ENCODE peak calls at places on chromosome 10, in four cellular contexts. F is K562, J is SK-N-SH, D is GM12878. I is an unnamed sample.

GRCh38 chr10:17177014-17177413 is 24.5 kb downstream of the TRDMT1 start:
- DNase-seq in F (no peak), J (no peak), D (no peak), I (no peak)

GRCh38 chr10:18793951-18794350 is 134.7 kb downstream of the ARL5B start:
- DNase-seq in F (no peak), J (peak), D (no peak), I (peak)

GRCh38 chr10:131196176-131196885 is 115.2 kb downstream of the TCERG1L start:
- DNase-seq in F (no peak), J (no peak), D (no peak), I (no peak)

GRCh38 chr10:5446390-5446926 is 34.1 kb downstream of the NET1 start:
- DNase-seq in F (peak), J (no peak), D (no peak), I (peak)

GRCh38 chr10:29078919-29079318 is 210.0 kb upstream of the LYZL1 start:
- DNase-seq in F (no peak), J (peak), D (no peak), I (no peak)

GRCh38 chr10:24202181-24202570 is 6.8 kb upstream of the KIAA1217 start:
- DNase-seq in F (no peak), J (no peak), D (no peak), I (peak)

GRCh38 chr10:14698487-14699170 is 76.1 kb downstream of the FAM107B start:
- DNase-seq in F (no peak), J (no peak), D (no peak), I (no peak)

GRCh38 chr10:30818010-30818660 is 188.6 kb upstream of the LYZL2 start:
- DNase-seq in F (peak), J (peak), D (no peak), I (no peak)

GRCh38 chr10:133117688-133118071 is 30.0 kb downstream of the ADGRA1 start:
- DNase-seq in F (no peak), J (no peak), D (no peak), I (no peak)

GRCh38 chr10:16967866-16968721 is 150.9 kb upstream of the RSU1 start:
- DNase-seq in F (no peak), J (no peak), D (no peak), I (peak)

GRCh38 chr10:117175215-117175900 is 21.9 kb upstream of the KCNK18 start:
- DNase-seq in F (no peak), J (peak), D (no peak), I (no peak)

GRCh38 chr10:131269776-131270460 is 41.6 kb downstream of the TCERG1L start:
- DNase-seq in F (no peak), J (peak), D (no peak), I (no peak)

GRCh38 chr10:22685926-22686325 is 28.5 kb downstream of the PIP4K2A start:
- DNase-seq in F (no peak), J (no peak), D (no peak), I (no peak)

GRCh38 chr10:121926669-121927360 is 1.0 kb downstream of the ATE1 start:
- DNase-seq in F (peak), J (no peak), D (no peak), I (no peak)

GRCh38 chr10:97689637-97690036 is 2.6 kb upstream of the AVPI1 start:
- DNase-seq in F (peak), J (no peak), D (no peak), I (no peak)

GRCh38 chr10:1465421-1465902 is 271.9 kb downstream of the ADARB2 start:
- DNase-seq in F (no peak), J (no peak), D (peak), I (no peak)

GRCh38 chr10:86359933-86360332 is 6.7 kb downstream of the GRID1 start:
- DNase-seq in F (no peak), J (no peak), D (no peak), I (no peak)

GRCh38 chr10:116545756-116546155 is at the start of gene PNLIP:
- DNase-seq in F (no peak), J (no peak), D (no peak), I (no peak)

GRCh38 chr10:75904499-75905283 is 473.3 kb downstream of the LRMDA start:
- DNase-seq in F (no peak), J (peak), D (no peak), I (no peak)

GRCh38 chr10:9140373-9140772 is 1085.9 kb downstream of the GATA3 start:
- DNase-seq in F (no peak), J (no peak), D (no peak), I (no peak)

GRCh38 chr10:70435241-70436085 is 6.0 kb downstream of the NODAL start:
- DNase-seq in F (no peak), J (no peak), D (no peak), I (no peak)

GRCh38 chr10:63573068-63573697 is 52.0 kb downstream of the REEP3 start:
- DNase-seq in F (no peak), J (peak), D (no peak), I (no peak)

GRCh38 chr10:97590082-97590747 is 694 bp downstream of the C10orf62 start:
- DNase-seq in F (no peak), J (peak), D (no peak), I (no peak)

GRCh38 chr10:104472505-104472904 is 118.9 kb downstream of the CFAP58 start:
- DNase-seq in F (no peak), J (no peak), D (no peak), I (no peak)

GRCh38 chr10:72794260-72794659 is 99.3 kb upstream of the OIT3 start:
- DNase-seq in F (peak), J (no peak), D (no peak), I (no peak)

GRCh38 chr10:23442936-23443335 is 4.1 kb downstream of the OTUD1 start:
- DNase-seq in F (no peak), J (no peak), D (no peak), I (no peak)

GRCh38 chr10:14603539-14604102 is 171.1 kb downstream of the FAM107B start:
- DNase-seq in F (no peak), J (peak), D (no peak), I (no peak)

GRCh38 chr10:74932648-74933047 is 106.2 kb downstream of the KAT6B start:
- DNase-seq in F (no peak), J (no peak), D (no peak), I (no peak)

GRCh38 chr10:73889014-73889413 is 14.7 kb upstream of the CAMK2G start:
- DNase-seq in F (no peak), J (no peak), D (no peak), I (no peak)

GRCh38 chr10:13158401-13158800 is 3.0 kb upstream of the MCM10 start:
- DNase-seq in F (no peak), J (no peak), D (no peak), I (no peak)

GRCh38 chr10:51706225-51706624 is 6.8 kb upstream of the CSTF2T start:
- DNase-seq in F (no peak), J (no peak), D (no peak), I (no peak)

GRCh38 chr10:76946268-76946667 is 691.3 kb downstream of the KCNMA1 start:
- DNase-seq in F (no peak), J (no peak), D (no peak), I (no peak)

DNA sequence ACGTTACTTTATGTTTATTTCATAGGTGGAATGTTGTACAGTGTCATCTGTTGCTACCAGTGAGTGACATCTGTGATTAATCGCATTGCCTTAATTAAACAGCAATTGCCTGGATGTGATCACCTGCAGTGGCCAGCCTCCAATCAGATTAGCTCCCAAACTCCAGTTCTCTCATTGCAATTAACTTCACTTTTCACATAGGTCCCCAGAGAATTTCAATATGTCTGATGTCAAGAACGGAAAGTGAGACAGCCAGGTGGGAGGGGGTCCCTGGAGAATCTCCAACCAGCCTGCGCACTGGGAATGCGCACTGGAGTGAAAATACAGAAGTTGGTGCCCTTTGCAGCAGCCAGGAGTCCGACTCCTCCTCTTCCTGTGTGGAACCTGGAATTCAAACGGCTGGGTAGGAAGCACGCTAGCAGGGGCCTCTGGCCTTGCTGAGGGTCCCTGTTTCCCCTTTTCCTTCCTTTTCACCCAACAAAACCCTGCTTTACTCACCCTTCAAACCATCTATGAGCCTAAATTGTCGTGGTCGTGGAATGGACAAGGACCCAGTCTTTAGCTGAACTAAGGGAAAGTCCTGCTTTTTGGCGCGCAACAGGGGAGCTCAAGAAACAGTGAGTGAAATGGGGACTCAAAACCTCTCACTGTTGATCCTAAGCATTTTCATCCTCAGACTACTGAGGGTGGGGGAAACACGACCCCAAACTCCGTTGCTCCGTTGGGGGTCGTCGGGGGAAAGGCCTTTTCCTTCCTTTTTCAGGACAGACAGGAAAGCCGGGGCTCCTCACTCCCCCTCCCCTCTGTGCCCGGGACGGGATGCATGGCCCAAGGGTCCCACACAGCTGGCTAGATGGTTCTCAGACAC is 1355.5 kb upstream of the LRRTM3 start:
- DNase-seq in F (no peak), J (peak), D (no peak), I (peak)
- H3K27ac ChIP-seq in F (no peak), J (peak), D (no peak), I (peak)

GRCh38 chr10:110629680-110630191 is 14.4 kb upstream of the RBM20 start:
- DNase-seq in F (no peak), J (no peak), D (no peak), I (peak)
- TF ChIP-seq FOXM1 in F (no peak), J (no peak), D (no peak), I (no peak)

GRCh38 chr10:102773320-102773719 is 29.6 kb downstream of the WBP1L start:
- DNase-seq in F (no peak), J (no peak), D (no peak), I (no peak)
- H3K27ac ChIP-seq in F (no peak), J (no peak), D (no peak), I (no peak)

DNA sequence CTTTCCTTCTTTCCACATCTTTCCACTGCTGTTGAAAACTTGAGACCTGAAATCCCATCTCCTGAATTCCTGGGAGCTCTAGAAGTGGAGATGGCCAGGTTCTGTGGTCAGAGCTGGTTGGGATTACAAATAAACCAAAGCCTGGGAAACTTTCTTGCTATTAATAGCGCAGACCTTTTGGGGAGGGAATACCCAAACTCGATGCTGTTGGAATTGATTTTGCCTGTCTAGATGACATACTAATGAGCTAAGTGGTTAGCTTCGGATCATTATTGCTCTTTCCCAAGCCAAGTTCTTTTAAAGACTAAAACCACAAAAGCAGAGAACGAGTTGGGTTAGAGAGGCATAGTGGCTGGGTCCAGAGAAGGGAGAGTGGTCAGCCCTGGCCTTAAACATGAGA is 76.6 kb downstream of the TCF7L2 start:
- DNase-seq in F (no peak), J (no peak), D (no peak), I (no peak)
- TF ChIP-seq FOXM1 in F (no peak), J (no peak), D (no peak), I (no peak)

DNA sequence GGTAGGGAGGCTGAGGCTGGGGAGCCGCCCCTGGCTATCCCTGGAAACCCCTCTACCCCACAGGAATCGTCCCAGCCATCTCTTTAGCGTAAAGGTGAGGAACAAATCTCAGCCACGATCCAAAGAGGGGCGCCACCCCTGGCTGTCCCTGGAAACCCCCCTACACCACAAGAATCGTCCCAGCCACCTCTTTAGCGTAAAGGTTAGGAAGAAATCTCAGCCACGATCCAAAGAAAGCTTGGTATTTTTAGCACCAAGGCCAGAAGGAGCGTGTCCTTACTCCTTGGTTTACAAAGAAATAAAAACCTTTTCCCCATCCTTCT is 757 bp upstream of the TSPAN14 start:
- DNase-seq in F (no peak), J (no peak), D (no peak), I (no peak)
- H3K27ac ChIP-seq in F (no peak), J (peak), D (no peak), I (peak)

GRCh38 chr10:82660983-82661382 is 786.0 kb downstream of the NRG3 start:
- DNase-seq in F (no peak), J (no peak), D (no peak), I (no peak)
- TF ChIP-seq FOXM1 in F (no peak), J (no peak), D (no peak), I (no peak)

DNA sequence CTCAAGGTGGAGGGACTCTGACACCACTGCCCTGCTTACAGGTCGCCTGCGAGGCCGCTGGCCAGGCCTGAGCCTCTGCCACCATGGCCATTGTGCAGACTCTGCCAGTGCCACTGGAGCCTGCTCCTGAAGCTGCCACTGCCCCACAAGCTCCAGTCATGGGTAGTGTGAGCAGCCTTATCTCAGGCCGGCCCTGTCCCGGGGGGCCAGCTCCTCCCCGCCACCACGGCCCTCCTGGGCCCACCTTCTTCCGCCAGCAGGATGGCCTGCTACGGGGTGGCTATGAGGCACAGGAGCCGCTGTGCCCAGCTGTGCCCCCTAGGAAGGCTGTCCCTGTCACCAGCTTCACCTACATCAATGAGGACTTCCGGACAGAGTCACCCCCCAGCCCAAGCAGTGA is 2.8 kb downstream of the LZTS2 start:
- DNase-seq in F (no peak), J (no peak), D (no peak), I (no peak)
- H3K27ac ChIP-seq in F (no peak), J (peak), D (no peak), I (no peak)

GRCh38 chr10:124732931-124733536 is 11.1 kb downstream of the FAM53B start:
- DNase-seq in F (no peak), J (no peak), D (peak), I (no peak)

GRCh38 chr10:124735491-124736286 is 8.5 kb downstream of the FAM53B start:
- DNase-seq in F (no peak), J (no peak), D (no peak), I (no peak)

GRCh38 chr10:124736491-124737136 is 7.6 kb downstream of the FAM53B start:
- DNase-seq in F (no peak), J (no peak), D (no peak), I (peak)

GRCh38 chr10:124733566-124734245 is 10.5 kb downstream of the FAM53B start:
- DNase-seq in F (no peak), J (no peak), D (no peak), I (no peak)

GRCh38 chr10:124734311-124735166 is 9.6 kb downstream of the FAM53B start:
- DNase-seq in F (no peak), J (no peak), D (no peak), I (no peak)
- TF ChIP-seq FOXM1 in F (no peak), J (no peak), D (no peak), I (no peak)

GRCh38 chr10:62377966-62378365 is 3.8 kb downstream of the ZNF365 start:
- DNase-seq in F (no peak), J (no peak), D (no peak), I (no peak)

GRCh38 chr10:62377026-62377415 is 2.9 kb downstream of the ZNF365 start:
- DNase-seq in F (no peak), J (no peak), D (no peak), I (no peak)

GRCh38 chr10:62380002-62380401 is 5.8 kb downstream of the ZNF365 start:
- DNase-seq in F (no peak), J (no peak), D (no peak), I (peak)

GRCh38 chr10:62381385-62382102 is 7.4 kb downstream of the ZNF365 start:
- DNase-seq in F (no peak), J (no peak), D (no peak), I (no peak)

DNA sequence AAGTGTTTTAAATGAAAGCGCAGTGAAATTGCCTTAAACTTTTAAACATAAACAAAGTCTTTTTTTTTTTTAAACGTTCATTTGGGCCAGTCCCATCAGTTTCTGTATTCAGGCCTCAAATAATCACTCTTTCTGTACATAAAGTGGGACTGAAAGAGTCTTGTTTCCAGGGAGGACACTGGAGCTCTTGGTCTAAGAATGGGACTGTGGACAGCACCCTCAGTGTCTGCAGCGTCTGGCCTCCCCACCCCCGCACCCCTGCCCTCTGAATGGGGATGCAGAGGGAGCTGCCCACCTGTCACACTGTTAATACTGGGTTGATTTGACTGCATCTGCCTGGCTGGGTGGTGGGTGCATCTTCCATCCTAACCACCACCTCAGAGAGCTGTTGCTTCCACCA is 5.2 kb downstream of the ZNF365 start:
- DNase-seq in F (no peak), J (no peak), D (no peak), I (no peak)
- H3K27ac ChIP-seq in F (no peak), J (no peak), D (no peak), I (no peak)

I was measured in HepG2.